ENCODE peak calls at places on chromosome 10, in four cellular contexts. Y is M059J; I is astrocyte; Q is stimulated activated CD4-positive, alpha-beta T cell treated with anti-CD3 and anti-CD28 coated beads, TNF-alpha, amount 100 ng/mL, for 48 hours. G is an unnamed sample.

GRCh38 chr10:77320852-77321496 is 316.6 kb downstream of the KCNMA1 start:
- DNase-seq in Y (peak), I (peak), Q (no peak), G (no peak)

GRCh38 chr10:63173468-63174227 is 40.5 kb downstream of the NRBF2 start:
- DNase-seq in Y (peak), I (no peak), Q (no peak), G (no peak)

GRCh38 chr10:101694674-101695403 is at the start of gene FBXW4:
- DNase-seq in Y (peak), I (peak), Q (peak), G (peak)

GRCh38 chr10:77082601-77083252 is 554.9 kb downstream of the KCNMA1 start:
- DNase-seq in Y (no peak), I (no peak), Q (no peak), G (no peak)

GRCh38 chr10:128028508-128029279 is 97.5 kb downstream of the MKI67 start:
- DNase-seq in Y (no peak), I (no peak), Q (no peak), G (no peak)

GRCh38 chr10:133187906-133188681 is 28.1 kb downstream of the KNDC1 start:
- DNase-seq in Y (no peak), I (no peak), Q (no peak), G (no peak)

GRCh38 chr10:77386833-77387232 is 250.8 kb downstream of the KCNMA1 start:
- DNase-seq in Y (peak), I (peak), Q (no peak), G (no peak)

GRCh38 chr10:78687616-78688015 is 381.1 kb upstream of the ZMIZ1 start:
- DNase-seq in Y (no peak), I (no peak), Q (no peak), G (no peak)

GRCh38 chr10:76337641-76338040 is 906.2 kb downstream of the LRMDA start:
- DNase-seq in Y (peak), I (peak), Q (no peak), G (no peak)

GRCh38 chr10:6774406-6774805 is 194.3 kb upstream of the PRKCQ start:
- DNase-seq in Y (no peak), I (peak), Q (no peak), G (no peak)

G was measured in CMK.